ENCODE peak calls at places on chromosomes 1 and 21, in seven cellular contexts. One of them, this sample, is unnamed.

GRCh38 chr1:212595787-212596714 is 12.5 kb upstream of the ATF3 start:
- DNase-seq in hepatic stellate cell: peak
- DNase-seq in stimulated activated CD4-positive, alpha-beta T cell treated with anti-CD3 and anti-CD28 coated beads, Interleukin-1b, Interleukin-23, amount 100 ng/mL, for 24 hours: no peak
- DNase-seq in stimulated activated effector memory CD8-positive, alpha-beta T cell treated with anti-CD3 and anti-CD28 coated beads, Interleukin-12 subunit alpha, Interleukin-12 subunit beta, amount 100 ng/mL, for 72 hours: peak
- DNase-seq in Right ventricle myocardium superior: no peak
- DNase-seq in NCI-H1048: peak
- DNase-seq in GM12878: peak
- DNase-seq in this sample: peak

GRCh38 chr1:76285578-76286135 is 211.1 kb downstream of the ST6GALNAC3 start:
- DNase-seq in hepatic stellate cell: no peak
- DNase-seq in stimulated activated CD4-positive, alpha-beta T cell treated with anti-CD3 and anti-CD28 coated beads, Interleukin-1b, Interleukin-23, amount 100 ng/mL, for 24 hours: no peak
- DNase-seq in stimulated activated effector memory CD8-positive, alpha-beta T cell treated with anti-CD3 and anti-CD28 coated beads, Interleukin-12 subunit alpha, Interleukin-12 subunit beta, amount 100 ng/mL, for 72 hours: no peak
- DNase-seq in Right ventricle myocardium superior: no peak
- DNase-seq in NCI-H1048: no peak
- DNase-seq in GM12878: no peak
- DNase-seq in this sample: no peak

GRCh38 chr21:38679531-38679930 is 126.2 kb upstream of the ETS2 start:
- DNase-seq in hepatic stellate cell: peak
- DNase-seq in stimulated activated CD4-positive, alpha-beta T cell treated with anti-CD3 and anti-CD28 coated beads, Interleukin-1b, Interleukin-23, amount 100 ng/mL, for 24 hours: no peak
- DNase-seq in stimulated activated effector memory CD8-positive, alpha-beta T cell treated with anti-CD3 and anti-CD28 coated beads, Interleukin-12 subunit alpha, Interleukin-12 subunit beta, amount 100 ng/mL, for 72 hours: no peak
- DNase-seq in Right ventricle myocardium superior: no peak
- DNase-seq in NCI-H1048: no peak
- DNase-seq in GM12878: peak
- DNase-seq in this sample: peak

GRCh38 chr1:52927219-52928082 is at the start of gene SCP2:
- DNase-seq in hepatic stellate cell: peak
- DNase-seq in stimulated activated CD4-positive, alpha-beta T cell treated with anti-CD3 and anti-CD28 coated beads, Interleukin-1b, Interleukin-23, amount 100 ng/mL, for 24 hours: peak
- DNase-seq in stimulated activated effector memory CD8-positive, alpha-beta T cell treated with anti-CD3 and anti-CD28 coated beads, Interleukin-12 subunit alpha, Interleukin-12 subunit beta, amount 100 ng/mL, for 72 hours: peak
- DNase-seq in Right ventricle myocardium superior: peak
- DNase-seq in NCI-H1048: peak
- DNase-seq in GM12878: no peak
- DNase-seq in this sample: peak

GRCh38 chr1:196317535-196318522 is 290.4 kb downstream of the KCNT2 start:
- DNase-seq in hepatic stellate cell: no peak
- DNase-seq in stimulated activated CD4-positive, alpha-beta T cell treated with anti-CD3 and anti-CD28 coated beads, Interleukin-1b, Interleukin-23, amount 100 ng/mL, for 24 hours: no peak
- DNase-seq in stimulated activated effector memory CD8-positive, alpha-beta T cell treated with anti-CD3 and anti-CD28 coated beads, Interleukin-12 subunit alpha, Interleukin-12 subunit beta, amount 100 ng/mL, for 72 hours: no peak
- DNase-seq in Right ventricle myocardium superior: no peak
- DNase-seq in NCI-H1048: peak
- DNase-seq in GM12878: no peak
- DNase-seq in this sample: peak

GRCh38 chr1:81812712-81813111 is 12.0 kb downstream of the ADGRL2 start:
- DNase-seq in hepatic stellate cell: no peak
- DNase-seq in stimulated activated CD4-positive, alpha-beta T cell treated with anti-CD3 and anti-CD28 coated beads, Interleukin-1b, Interleukin-23, amount 100 ng/mL, for 24 hours: no peak
- DNase-seq in stimulated activated effector memory CD8-positive, alpha-beta T cell treated with anti-CD3 and anti-CD28 coated beads, Interleukin-12 subunit alpha, Interleukin-12 subunit beta, amount 100 ng/mL, for 72 hours: no peak
- DNase-seq in Right ventricle myocardium superior: no peak
- DNase-seq in NCI-H1048: no peak
- DNase-seq in GM12878: no peak
- DNase-seq in this sample: peak

GRCh38 chr1:65027699-65028358 is 61.5 kb upstream of the JAK1 start:
- DNase-seq in hepatic stellate cell: no peak
- DNase-seq in stimulated activated CD4-positive, alpha-beta T cell treated with anti-CD3 and anti-CD28 coated beads, Interleukin-1b, Interleukin-23, amount 100 ng/mL, for 24 hours: no peak
- DNase-seq in stimulated activated effector memory CD8-positive, alpha-beta T cell treated with anti-CD3 and anti-CD28 coated beads, Interleukin-12 subunit alpha, Interleukin-12 subunit beta, amount 100 ng/mL, for 72 hours: no peak
- DNase-seq in Right ventricle myocardium superior: peak
- DNase-seq in NCI-H1048: no peak
- DNase-seq in GM12878: no peak
- DNase-seq in this sample: no peak

GRCh38 chr1:56561227-56562019 is 17.9 kb downstream of the PLPP3 start:
- DNase-seq in hepatic stellate cell: no peak
- DNase-seq in stimulated activated CD4-positive, alpha-beta T cell treated with anti-CD3 and anti-CD28 coated beads, Interleukin-1b, Interleukin-23, amount 100 ng/mL, for 24 hours: no peak
- DNase-seq in stimulated activated effector memory CD8-positive, alpha-beta T cell treated with anti-CD3 and anti-CD28 coated beads, Interleukin-12 subunit alpha, Interleukin-12 subunit beta, amount 100 ng/mL, for 72 hours: no peak
- DNase-seq in Right ventricle myocardium superior: no peak
- DNase-seq in NCI-H1048: no peak
- DNase-seq in GM12878: no peak
- DNase-seq in this sample: no peak

GRCh38 chr1:109183339-109183738 is 30.4 kb upstream of the SARS1 start:
- DNase-seq in hepatic stellate cell: no peak
- DNase-seq in stimulated activated CD4-positive, alpha-beta T cell treated with anti-CD3 and anti-CD28 coated beads, Interleukin-1b, Interleukin-23, amount 100 ng/mL, for 24 hours: no peak
- DNase-seq in stimulated activated effector memory CD8-positive, alpha-beta T cell treated with anti-CD3 and anti-CD28 coated beads, Interleukin-12 subunit alpha, Interleukin-12 subunit beta, amount 100 ng/mL, for 72 hours: no peak
- DNase-seq in Right ventricle myocardium superior: no peak
- DNase-seq in NCI-H1048: no peak
- DNase-seq in GM12878: no peak
- DNase-seq in this sample: no peak

GRCh38 chr1:70426154-70427131 is 15.4 kb downstream of the CTH start:
- DNase-seq in hepatic stellate cell: no peak
- DNase-seq in stimulated activated CD4-positive, alpha-beta T cell treated with anti-CD3 and anti-CD28 coated beads, Interleukin-1b, Interleukin-23, amount 100 ng/mL, for 24 hours: no peak
- DNase-seq in stimulated activated effector memory CD8-positive, alpha-beta T cell treated with anti-CD3 and anti-CD28 coated beads, Interleukin-12 subunit alpha, Interleukin-12 subunit beta, amount 100 ng/mL, for 72 hours: no peak
- DNase-seq in Right ventricle myocardium superior: no peak
- DNase-seq in NCI-H1048: no peak
- DNase-seq in GM12878: no peak
- DNase-seq in this sample: no peak

GRCh38 chr1:87902830-87903614 is 574.3 kb downstream of the LMO4 start:
- DNase-seq in hepatic stellate cell: peak
- DNase-seq in stimulated activated CD4-positive, alpha-beta T cell treated with anti-CD3 and anti-CD28 coated beads, Interleukin-1b, Interleukin-23, amount 100 ng/mL, for 24 hours: no peak
- DNase-seq in stimulated activated effector memory CD8-positive, alpha-beta T cell treated with anti-CD3 and anti-CD28 coated beads, Interleukin-12 subunit alpha, Interleukin-12 subunit beta, amount 100 ng/mL, for 72 hours: no peak
- DNase-seq in Right ventricle myocardium superior: no peak
- DNase-seq in NCI-H1048: no peak
- DNase-seq in GM12878: no peak
- DNase-seq in this sample: no peak

GRCh38 chr1:63868220-63868897 is 94.5 kb downstream of the ROR1 start:
- DNase-seq in hepatic stellate cell: no peak
- DNase-seq in stimulated activated CD4-positive, alpha-beta T cell treated with anti-CD3 and anti-CD28 coated beads, Interleukin-1b, Interleukin-23, amount 100 ng/mL, for 24 hours: no peak
- DNase-seq in stimulated activated effector memory CD8-positive, alpha-beta T cell treated with anti-CD3 and anti-CD28 coated beads, Interleukin-12 subunit alpha, Interleukin-12 subunit beta, amount 100 ng/mL, for 72 hours: no peak
- DNase-seq in Right ventricle myocardium superior: no peak
- DNase-seq in NCI-H1048: no peak
- DNase-seq in GM12878: no peak
- DNase-seq in this sample: no peak

GRCh38 chr1:221632072-221632471 is 109.8 kb downstream of the DUSP10 start:
- DNase-seq in hepatic stellate cell: no peak
- DNase-seq in stimulated activated CD4-positive, alpha-beta T cell treated with anti-CD3 and anti-CD28 coated beads, Interleukin-1b, Interleukin-23, amount 100 ng/mL, for 24 hours: no peak
- DNase-seq in stimulated activated effector memory CD8-positive, alpha-beta T cell treated with anti-CD3 and anti-CD28 coated beads, Interleukin-12 subunit alpha, Interleukin-12 subunit beta, amount 100 ng/mL, for 72 hours: no peak
- DNase-seq in Right ventricle myocardium superior: no peak
- DNase-seq in NCI-H1048: no peak
- DNase-seq in GM12878: no peak
- DNase-seq in this sample: no peak

GRCh38 chr1:23796466-23797271 is 3.9 kb downstream of the GALE start:
- DNase-seq in hepatic stellate cell: no peak
- DNase-seq in stimulated activated CD4-positive, alpha-beta T cell treated with anti-CD3 and anti-CD28 coated beads, Interleukin-1b, Interleukin-23, amount 100 ng/mL, for 24 hours: no peak
- DNase-seq in stimulated activated effector memory CD8-positive, alpha-beta T cell treated with anti-CD3 and anti-CD28 coated beads, Interleukin-12 subunit alpha, Interleukin-12 subunit beta, amount 100 ng/mL, for 72 hours: no peak
- DNase-seq in Right ventricle myocardium superior: no peak
- DNase-seq in NCI-H1048: no peak
- DNase-seq in GM12878: no peak
- DNase-seq in this sample: no peak

This sample was measured in fibroblast of gingiva.